ENCODE peak calls at places on chromosome 17, in ten cellular contexts. One of them, this sample, is unnamed.

GRCh38 chr17:45782889-45783592 is 1.1 kb upstream of the CRHR1 start:
- DNase-seq in lower lobe of right lung: no peak
- DNase-seq in right lobe of liver: no peak
- DNase-seq in Peyer's patch: no peak
- DNase-seq in prostate gland: no peak
- DNase-seq in tibial artery: no peak
- DNase-seq in left ventricle myocardium inferior: no peak
- DNase-seq in uterus: peak; percentile 42
- DNase-seq in IMR-90: no peak
- DNase-seq in fibroblast of lung: no peak
- DNase-seq in this sample: no peak

GRCh38 chr17:17411692-17412091 is 65.1 kb upstream of the MED9 start:
- DNase-seq in IMR-90: no peak
- DNase-seq in right lobe of liver: no peak
- DNase-seq in uterus: no peak
- DNase-seq in tibial artery: no peak
- DNase-seq in prostate gland: no peak
- DNase-seq in Peyer's patch: no peak
- DNase-seq in left ventricle myocardium inferior: no peak
- DNase-seq in fibroblast of lung: no peak
- DNase-seq in lower lobe of right lung: no peak
- DNase-seq in this sample: no peak

GRCh38 chr17:77437017-77437416 is 296.2 kb downstream of the SEC14L1 start:
- DNase-seq in lower lobe of right lung: no peak
- DNase-seq in fibroblast of lung: peak; percentile 92
- DNase-seq in right lobe of liver: peak; percentile 50
- DNase-seq in Peyer's patch: no peak
- DNase-seq in prostate gland: no peak
- DNase-seq in IMR-90: peak; percentile 80
- DNase-seq in tibial artery: peak; percentile 61
- DNase-seq in uterus: peak; percentile 68
- DNase-seq in left ventricle myocardium inferior: peak; percentile 70
- DNase-seq in this sample: peak; percentile 87

GRCh38 chr17:50956750-50957523 is 90.8 kb upstream of the TOB1 start:
- DNase-seq in left ventricle myocardium inferior: peak; percentile 58
- DNase-seq in lower lobe of right lung: peak; percentile 72
- DNase-seq in tibial artery: peak; percentile 61
- DNase-seq in prostate gland: peak; percentile 56
- DNase-seq in IMR-90: peak; percentile 54
- DNase-seq in Peyer's patch: peak; percentile 77
- DNase-seq in right lobe of liver: peak; percentile 60
- DNase-seq in fibroblast of lung: peak; percentile 56
- DNase-seq in uterus: peak; percentile 60
- DNase-seq in this sample: peak; percentile 86

GRCh38 chr17:64687959-64688358 is 25.9 kb upstream of the SMURF2 start:
- DNase-seq in Peyer's patch: no peak
- DNase-seq in tibial artery: no peak
- DNase-seq in left ventricle myocardium inferior: no peak
- DNase-seq in right lobe of liver: no peak
- DNase-seq in prostate gland: no peak
- DNase-seq in lower lobe of right lung: no peak
- DNase-seq in IMR-90: peak; percentile 80
- DNase-seq in uterus: no peak
- DNase-seq in fibroblast of lung: peak; percentile 41
- DNase-seq in this sample: no peak

GRCh38 chr17:50184611-50185398 is 16.6 kb downstream of the COL1A1 start:
- DNase-seq in fibroblast of lung: peak; percentile 65
- DNase-seq in uterus: peak; percentile 70
- DNase-seq in left ventricle myocardium inferior: peak; percentile 36
- DNase-seq in prostate gland: no peak
- DNase-seq in tibial artery: peak; percentile 88
- DNase-seq in right lobe of liver: no peak
- DNase-seq in lower lobe of right lung: peak; percentile 78
- DNase-seq in Peyer's patch: no peak
- DNase-seq in IMR-90: peak; percentile 62
- DNase-seq in this sample: no peak

GRCh38 chr17:63546308-63547082 is 3.8 kb upstream of the DCAF7 start:
- DNase-seq in lower lobe of right lung: no peak
- DNase-seq in tibial artery: no peak
- DNase-seq in prostate gland: no peak
- DNase-seq in left ventricle myocardium inferior: no peak
- DNase-seq in IMR-90: no peak
- DNase-seq in uterus: no peak
- DNase-seq in fibroblast of lung: no peak
- DNase-seq in right lobe of liver: no peak
- DNase-seq in Peyer's patch: no peak
- DNase-seq in this sample: no peak

GRCh38 chr17:82231562-82232321 is 2.9 kb downstream of the SLC16A3 start:
- DNase-seq in lower lobe of right lung: peak; percentile 94
- DNase-seq in IMR-90: peak; percentile 40
- DNase-seq in uterus: peak; percentile 89
- DNase-seq in tibial artery: peak; percentile 85
- DNase-seq in left ventricle myocardium inferior: peak; percentile 86
- DNase-seq in fibroblast of lung: peak; percentile 76
- DNase-seq in prostate gland: peak; percentile 64
- DNase-seq in Peyer's patch: peak; percentile 84
- DNase-seq in right lobe of liver: peak; percentile 89
- DNase-seq in this sample: peak; percentile 96

DNA sequence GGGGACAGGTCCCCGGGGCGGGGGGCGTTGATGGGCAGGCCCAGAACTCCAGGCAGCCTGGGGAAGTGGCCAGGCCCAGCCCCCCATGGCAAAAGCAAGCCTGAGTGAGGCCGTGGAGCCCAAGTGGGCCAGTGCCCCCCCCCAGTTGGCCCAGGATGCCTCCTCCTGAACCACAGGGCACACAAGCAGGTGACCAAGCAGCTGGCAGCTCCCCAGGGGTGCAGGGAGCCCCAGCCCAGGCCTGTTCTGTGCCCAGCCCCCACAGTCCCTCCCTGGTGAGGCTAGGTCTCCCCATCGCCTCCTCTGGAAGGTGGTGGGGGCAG is 38.2 kb upstream of the PVALEF start:
- DNase-seq in fibroblast of lung: no peak
- DNase-seq in left ventricle myocardium inferior: no peak
- DNase-seq in Peyer's patch: no peak
- DNase-seq in lower lobe of right lung: no peak
- DNase-seq in tibial artery: no peak
- DNase-seq in IMR-90: no peak
- DNase-seq in uterus: no peak
- DNase-seq in prostate gland: no peak
- DNase-seq in right lobe of liver: no peak
- DNase-seq in this sample: no peak
- H3K27me3 ChIP-seq in fibroblast of lung: no peaks in the 10 kb centered on the region
- H3K27me3 ChIP-seq in left ventricle myocardium inferior: peaks cover 18% of the 10 kb centered on the region
- H3K27me3 ChIP-seq in Peyer's patch: no peaks in the 10 kb centered on the region
- H3K27me3 ChIP-seq in lower lobe of right lung: no peaks in the 10 kb centered on the region
- H3K27me3 ChIP-seq in tibial artery: no peaks in the 10 kb centered on the region
- H3K27me3 ChIP-seq in IMR-90: peaks cover 35% of the 10 kb centered on the region
- H3K27me3 ChIP-seq in uterus: no peaks in the 10 kb centered on the region
- H3K27me3 ChIP-seq in prostate gland: no peaks in the 10 kb centered on the region
- H3K27me3 ChIP-seq in right lobe of liver: no peaks in the 10 kb centered on the region
- H3K27me3 ChIP-seq in this sample: no peaks in the 10 kb centered on the region

GRCh38 chr17:57864273-57864672 is 14.4 kb upstream of the MRPS23 start:
- DNase-seq in tibial artery: no peak
- DNase-seq in uterus: no peak
- DNase-seq in prostate gland: no peak
- DNase-seq in left ventricle myocardium inferior: no peak
- DNase-seq in Peyer's patch: no peak
- DNase-seq in IMR-90: no peak
- DNase-seq in fibroblast of lung: no peak
- DNase-seq in lower lobe of right lung: no peak
- DNase-seq in right lobe of liver: no peak
- DNase-seq in this sample: no peak

GRCh38 chr17:57861000-57861736 is 11.3 kb upstream of the MRPS23 start:
- DNase-seq in prostate gland: peak; percentile 76
- DNase-seq in left ventricle myocardium inferior: peak; percentile 64
- DNase-seq in IMR-90: peak; percentile 60
- DNase-seq in right lobe of liver: peak; percentile 50
- DNase-seq in uterus: no peak
- DNase-seq in tibial artery: peak; percentile 74
- DNase-seq in Peyer's patch: peak; percentile 75
- DNase-seq in lower lobe of right lung: peak; percentile 82
- DNase-seq in fibroblast of lung: peak; percentile 55
- DNase-seq in this sample: peak; percentile 91

GRCh38 chr17:57861737-57862409 is 12.0 kb upstream of the MRPS23 start:
- DNase-seq in tibial artery: peak; percentile 79
- DNase-seq in right lobe of liver: peak; percentile 65
- DNase-seq in Peyer's patch: peak; percentile 84
- DNase-seq in prostate gland: peak; percentile 40
- DNase-seq in left ventricle myocardium inferior: peak; percentile 78
- DNase-seq in IMR-90: no peak
- DNase-seq in fibroblast of lung: peak; percentile 56
- DNase-seq in lower lobe of right lung: peak; percentile 79
- DNase-seq in uterus: peak; percentile 71
- DNase-seq in this sample: peak; percentile 85

GRCh38 chr17:57862990-57863667 is 13.3 kb upstream of the MRPS23 start:
- DNase-seq in left ventricle myocardium inferior: no peak
- DNase-seq in tibial artery: no peak
- DNase-seq in Peyer's patch: no peak
- DNase-seq in right lobe of liver: no peak
- DNase-seq in prostate gland: no peak
- DNase-seq in uterus: peak; percentile 12
- DNase-seq in fibroblast of lung: no peak
- DNase-seq in lower lobe of right lung: no peak
- DNase-seq in IMR-90: no peak
- DNase-seq in this sample: no peak

DNA sequence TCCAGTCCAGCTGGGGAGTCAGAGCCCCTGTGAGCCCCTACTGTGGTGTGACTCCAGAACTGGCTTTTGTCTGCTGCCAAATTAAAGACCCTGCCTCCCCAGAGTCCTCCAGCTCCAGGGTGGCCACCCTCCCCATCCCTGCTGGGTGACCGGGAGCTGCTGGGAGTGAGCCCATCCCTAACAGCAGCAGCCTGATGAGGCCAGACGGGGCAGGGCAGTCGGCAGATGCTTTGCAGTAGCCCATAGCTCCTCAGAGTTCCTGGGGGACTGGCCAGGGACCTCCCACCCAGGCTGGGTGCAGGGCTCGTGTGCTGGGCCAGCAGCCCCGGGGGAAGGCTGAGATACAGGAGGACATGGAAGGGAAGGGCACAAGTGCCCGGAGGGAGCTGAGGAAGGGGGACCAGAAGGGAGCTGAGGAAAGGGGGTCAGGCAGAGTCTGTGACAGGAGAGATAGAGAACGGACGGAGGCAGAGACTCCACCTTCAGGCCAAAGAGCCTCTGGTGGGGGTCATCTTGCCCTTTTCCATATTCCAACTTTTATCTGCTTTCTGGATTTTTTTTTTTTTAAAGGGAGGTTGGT is 12.7 kb upstream of the MRPS23 start:
- DNase-seq in uterus: peak; percentile 25
- DNase-seq in left ventricle myocardium inferior: no peak
- DNase-seq in lower lobe of right lung: no peak
- DNase-seq in fibroblast of lung: no peak
- DNase-seq in Peyer's patch: no peak
- DNase-seq in right lobe of liver: no peak
- DNase-seq in IMR-90: no peak
- DNase-seq in tibial artery: no peak
- DNase-seq in prostate gland: no peak
- DNase-seq in this sample: no peak
- H3K4me1 ChIP-seq in uterus: peaks cover 4% of the 10 kb centered on the region
- H3K4me1 ChIP-seq in left ventricle myocardium inferior: peaks cover 46% of the 10 kb centered on the region
- H3K4me1 ChIP-seq in lower lobe of right lung: peaks cover 36% of the 10 kb centered on the region
- H3K4me1 ChIP-seq in fibroblast of lung: peaks cover 34% of the 10 kb centered on the region
- H3K4me1 ChIP-seq in Peyer's patch: no peaks in the 10 kb centered on the region
- H3K4me1 ChIP-seq in right lobe of liver: no peaks in the 10 kb centered on the region
- H3K4me1 ChIP-seq in IMR-90: peaks cover 23% of the 10 kb centered on the region
- H3K4me1 ChIP-seq in tibial artery: peaks cover 36% of the 10 kb centered on the region
- H3K4me1 ChIP-seq in prostate gland: peaks cover 15% of the 10 kb centered on the region
- H3K4me1 ChIP-seq in this sample: peaks cover 29% of the 10 kb centered on the region

GRCh38 chr17:75207760-75208159 is 2.3 kb downstream of the NUP85 start:
- DNase-seq in prostate gland: no peak
- DNase-seq in IMR-90: no peak
- DNase-seq in uterus: no peak
- DNase-seq in tibial artery: no peak
- DNase-seq in right lobe of liver: peak; percentile 45
- DNase-seq in fibroblast of lung: no peak
- DNase-seq in left ventricle myocardium inferior: no peak
- DNase-seq in lower lobe of right lung: no peak
- DNase-seq in Peyer's patch: no peak
- DNase-seq in this sample: no peak

GRCh38 chr17:75205037-75205792 is at the start of gene NUP85:
- DNase-seq in tibial artery: peak; percentile 89
- DNase-seq in Peyer's patch: peak; percentile 96
- DNase-seq in left ventricle myocardium inferior: peak; percentile 95
- DNase-seq in IMR-90: peak; percentile 89
- DNase-seq in right lobe of liver: peak; percentile 93
- DNase-seq in prostate gland: peak; percentile 88
- DNase-seq in uterus: peak; percentile 94
- DNase-seq in fibroblast of lung: peak; percentile 94
- DNase-seq in lower lobe of right lung: peak; percentile 95
- DNase-seq in this sample: peak; percentile 97

GRCh38 chr17:75208161-75208560 is 2.7 kb downstream of the NUP85 start:
- DNase-seq in lower lobe of right lung: no peak
- DNase-seq in right lobe of liver: no peak
- DNase-seq in left ventricle myocardium inferior: no peak
- DNase-seq in fibroblast of lung: no peak
- DNase-seq in IMR-90: no peak
- DNase-seq in tibial artery: no peak
- DNase-seq in Peyer's patch: peak; percentile 62
- DNase-seq in uterus: no peak
- DNase-seq in prostate gland: no peak
- DNase-seq in this sample: no peak

GRCh38 chr17:75209061-75209460 is 3.6 kb downstream of the NUP85 start:
- DNase-seq in lower lobe of right lung: no peak
- DNase-seq in uterus: no peak
- DNase-seq in prostate gland: no peak
- DNase-seq in left ventricle myocardium inferior: no peak
- DNase-seq in right lobe of liver: no peak
- DNase-seq in Peyer's patch: no peak
- DNase-seq in tibial artery: no peak
- DNase-seq in fibroblast of lung: no peak
- DNase-seq in IMR-90: no peak
- DNase-seq in this sample: no peak

DNA sequence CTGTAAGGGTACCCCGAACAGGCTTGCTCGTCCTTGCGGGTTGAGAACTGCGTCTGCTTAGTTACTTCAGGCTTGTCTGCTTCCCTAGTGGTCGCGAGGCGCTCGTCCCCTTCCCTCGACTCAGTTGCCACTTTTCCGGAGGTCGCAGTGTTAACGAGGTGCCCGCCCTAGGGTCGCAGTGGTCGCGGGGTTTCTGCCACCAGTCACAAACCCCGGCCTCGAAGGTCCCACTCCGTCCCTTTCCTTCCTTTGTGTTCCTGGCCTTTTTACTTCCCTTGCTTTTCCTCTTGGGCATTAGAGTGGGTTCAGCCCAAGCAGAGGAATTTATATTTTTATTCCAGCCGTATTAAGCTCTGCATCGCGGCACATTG is 299 bp downstream of the NUP85 start:
- DNase-seq in left ventricle myocardium inferior: no peak
- DNase-seq in right lobe of liver: no peak
- DNase-seq in fibroblast of lung: no peak
- DNase-seq in IMR-90: no peak
- DNase-seq in Peyer's patch: no peak
- DNase-seq in prostate gland: no peak
- DNase-seq in lower lobe of right lung: no peak
- DNase-seq in uterus: no peak
- DNase-seq in tibial artery: no peak
- DNase-seq in this sample: no peak
- TF ChIP-seq CTCF in left ventricle myocardium inferior: peak; percentile 15
- TF ChIP-seq CTCF in right lobe of liver: no peak
- TF ChIP-seq CTCF in fibroblast of lung: no peak
- TF ChIP-seq CTCF in IMR-90: peak; percentile 5
- TF ChIP-seq CTCF in Peyer's patch: no peak
- TF ChIP-seq CTCF in prostate gland: no peak
- TF ChIP-seq CTCF in lower lobe of right lung: no peak
- TF ChIP-seq CTCF in uterus: no peak
- TF ChIP-seq CTCF in tibial artery: no peak
- TF ChIP-seq CTCF in this sample: no peak

DNA sequence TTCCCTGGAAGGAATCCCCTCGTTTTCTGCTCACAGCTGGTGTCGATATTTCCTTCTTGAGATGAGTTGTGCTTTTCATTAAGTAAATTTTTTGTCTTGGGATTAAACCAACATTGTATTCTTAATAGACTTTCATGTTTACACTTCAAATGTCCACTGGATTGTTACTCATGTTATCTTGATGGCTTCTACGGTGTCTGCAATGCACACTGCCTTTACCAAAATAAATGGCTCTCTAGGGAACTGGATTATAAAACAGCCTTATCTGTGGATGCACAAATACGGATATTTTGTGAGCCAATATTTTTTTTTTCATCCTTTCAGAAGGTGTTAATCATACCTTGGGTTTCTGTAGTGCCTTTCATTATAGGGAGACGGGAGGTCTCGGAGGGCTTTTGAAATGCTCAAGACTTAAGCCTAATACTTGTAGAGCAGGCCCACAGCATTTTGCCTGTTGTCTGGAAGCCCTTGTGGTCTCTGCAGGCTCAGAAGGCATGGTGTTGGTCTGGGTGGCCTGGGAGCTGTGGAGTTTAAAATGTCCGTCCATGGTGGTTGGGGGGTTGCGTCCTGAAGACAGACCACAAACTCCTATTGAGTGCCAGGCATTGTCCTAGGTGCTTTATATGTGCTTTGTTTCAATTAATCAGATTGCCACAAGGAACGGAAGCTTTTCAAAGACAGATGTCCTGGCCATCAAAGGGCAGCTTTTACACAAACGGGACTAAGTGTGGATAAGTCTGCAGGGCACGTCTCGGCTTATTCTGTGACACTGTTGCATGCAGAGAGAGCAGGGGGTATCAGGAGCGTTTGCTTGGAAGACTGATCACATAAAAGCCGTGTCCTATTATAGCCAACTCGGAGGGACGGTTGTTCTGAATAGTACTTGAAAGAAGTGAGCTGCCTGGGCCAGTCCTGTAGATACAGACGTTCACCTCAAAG is 7.6 kb downstream of the NTN1 start:
- DNase-seq in right lobe of liver: no peak
- DNase-seq in fibroblast of lung: no peak
- DNase-seq in uterus: no peak
- DNase-seq in lower lobe of right lung: no peak
- DNase-seq in IMR-90: no peak
- DNase-seq in prostate gland: no peak
- DNase-seq in left ventricle myocardium inferior: no peak
- DNase-seq in tibial artery: no peak
- DNase-seq in Peyer's patch: no peak
- DNase-seq in this sample: no peak
- H3K27me3 ChIP-seq in right lobe of liver: no peaks in the 10 kb centered on the region
- H3K27me3 ChIP-seq in fibroblast of lung: peaks cover 8% of the 10 kb centered on the region
- H3K27me3 ChIP-seq in uterus: no peaks in the 10 kb centered on the region
- H3K27me3 ChIP-seq in lower lobe of right lung: peaks cover 55% of the 10 kb centered on the region
- H3K27me3 ChIP-seq in IMR-90: peaks cover 11% of the 10 kb centered on the region
- H3K27me3 ChIP-seq in prostate gland: no peaks in the 10 kb centered on the region
- H3K27me3 ChIP-seq in left ventricle myocardium inferior: peaks cover 44% of the 10 kb centered on the region
- H3K27me3 ChIP-seq in tibial artery: no peaks in the 10 kb centered on the region
- H3K27me3 ChIP-seq in Peyer's patch: no peaks in the 10 kb centered on the region
- H3K27me3 ChIP-seq in this sample: peaks cover 96% of the 10 kb centered on the region